ENCODE peak calls at places on chromosomes 5 and 9, in ten cellular contexts. M, S, H, W, F, Q, K, T, Z and P are unnamed samples.

GRCh38 chr9:6978591-6978990 is 220.8 kb downstream of the KDM4C start:
- DNase-seq in M (no peak), T (no peak), Q (no peak), S (no peak), W (no peak), Z (no peak), F (peak; percentile 8), H (no peak), K (no peak), P (no peak)

GRCh38 chr9:86097510-86098224 is 1.7 kb downstream of the GOLM1 start:
- DNase-seq in Q (no peak), K (no peak), S (no peak), W (no peak), Z (no peak), F (no peak), M (no peak), H (no peak), T (no peak), P (no peak)

GRCh38 chr5:102628449-102629175 is 126.5 kb upstream of the PAM start:
- DNase-seq in S (no peak), M (no peak), W (no peak), K (peak; percentile 88), Q (no peak), H (no peak), T (no peak), Z (no peak), F (peak; percentile 7), P (no peak)

GRCh38 chr9:68931821-68932220 is 82.1 kb downstream of the PRKACG start:
- DNase-seq in T (no peak), H (peak; percentile 44), F (no peak), Z (no peak), K (no peak), W (no peak), Q (no peak), M (no peak), S (no peak), P (no peak)

GRCh38 chr5:132641241-132641723 is 16.7 kb upstream of the IL13 start:
- DNase-seq in Q (no peak), M (no peak), K (peak; percentile 17), T (no peak), S (no peak), F (no peak), W (no peak), H (no peak), Z (no peak), P (no peak)

GRCh38 chr5:176359658-176360057 is 1.9 kb downstream of the KIAA1191 start:
- DNase-seq in F (peak; percentile 47), Z (no peak), H (peak; percentile 15), W (no peak), M (no peak), T (no peak), Q (no peak), K (peak; percentile 30), S (no peak), P (no peak)

GRCh38 chr9:94993141-94993820 is 266.8 kb downstream of the AOPEP start:
- DNase-seq in T (no peak), S (no peak), Q (no peak), F (no peak), Z (no peak), K (no peak), W (no peak), H (no peak), M (no peak), P (no peak)

GRCh38 chr5:179820483-179821297 is at the start of gene SQSTM1:
- DNase-seq in Z (peak; percentile 55), H (peak; percentile 83), S (peak; percentile 75), K (peak; percentile 91), T (peak; percentile 90), Q (no peak), W (no peak), M (peak; percentile 56), F (peak; percentile 74), P (peak; percentile 88)

GRCh38 chr9:92706218-92706940 is 36.4 kb upstream of the IPPK start:
- DNase-seq in S (no peak), H (peak; percentile 65), K (peak; percentile 67), T (peak; percentile 89), W (no peak), F (no peak), Q (no peak), Z (no peak), M (peak; percentile 51), P (peak; percentile 56)

GRCh38 chr9:95037789-95038521 is 279.6 kb downstream of the FANCC start:
- DNase-seq in M (no peak), Q (no peak), T (no peak), Z (no peak), W (no peak), S (no peak), F (no peak), K (peak; percentile 21), H (no peak), P (no peak)

GRCh38 chr5:14174235-14174636 is 31.1 kb downstream of the TRIO start:
- DNase-seq in K (no peak), F (peak; percentile 56), H (no peak), M (peak; percentile 84), Z (no peak), W (no peak), S (no peak), T (peak; percentile 80), Q (no peak), P (peak; percentile 25)

GRCh38 chr9:35526087-35526801 is 36.3 kb downstream of the RUSC2 start:
- DNase-seq in H (no peak), Q (no peak), T (no peak), Z (no peak), W (no peak), K (peak; percentile 63), M (no peak), S (no peak), F (peak; percentile 64), P (no peak)

GRCh38 chr5:34959323-34959722 is 30.0 kb downstream of the DNAJC21 start:
- DNase-seq in T (no peak), M (no peak), K (peak; percentile 63), Z (peak; percentile 34), H (peak; percentile 23), Q (no peak), F (peak; percentile 86), S (no peak), W (no peak), P (no peak)

GRCh38 chr5:177557041-177557647 is 2.8 kb upstream of the FAM193B start:
- DNase-seq in F (no peak), T (no peak), Q (no peak), S (no peak), H (peak; percentile 82), W (no peak), Z (no peak), M (no peak), K (no peak), P (no peak)

GRCh38 chr9:13688990-13689600 is 409.6 kb upstream of the MPDZ start:
- DNase-seq in F (no peak), H (no peak), Q (peak; percentile 2), Z (no peak), K (peak; percentile 20), T (peak; percentile 54), M (peak; percentile 29), S (no peak), W (no peak), P (no peak)

GRCh38 chr5:58266402-58266801 is 193.5 kb downstream of the PLK2 start:
- DNase-seq in K (peak; percentile 62), M (no peak), S (no peak), Q (no peak), Z (no peak), F (peak; percentile 41), W (no peak), H (no peak), T (no peak), P (no peak)

GRCh38 chr5:151758141-151758429 is 346 bp downstream of the ATOX1 start:
- DNase-seq in M (no peak), H (no peak), F (no peak), W (no peak), Z (no peak), S (no peak), T (no peak), K (no peak), Q (no peak), P (no peak)

GRCh38 chr5:94459915-94460314 is 158.5 kb downstream of the KIAA0825 start:
- DNase-seq in F (no peak), S (no peak), H (no peak), W (no peak), Z (no peak), Q (no peak), K (no peak), T (no peak), M (no peak), P (no peak)

GRCh38 chr9:88488166-88488565 is 46.8 kb upstream of the NXNL2 start:
- DNase-seq in S (no peak), W (no peak), T (no peak), H (no peak), Q (no peak), F (no peak), K (no peak), M (no peak), Z (no peak), P (no peak)

GRCh38 chr5:123265551-123265950 is 157.7 kb downstream of the CEP120 start:
- DNase-seq in M (no peak), Q (no peak), H (no peak), F (peak; percentile 34), K (peak; percentile 59), Z (no peak), T (no peak), S (no peak), W (no peak), P (no peak)

GRCh38 chr5:45113726-45114125 is 305.0 kb downstream of the MRPS30 start:
- DNase-seq in T (no peak), M (no peak), S (no peak), K (no peak), Z (no peak), F (no peak), H (no peak), W (no peak), Q (no peak), P (no peak)

GRCh38 chr5:139748505-139748826 is 47.1 kb upstream of the PSD2 start:
- DNase-seq in F (no peak), H (no peak), M (no peak), Z (no peak), S (no peak), T (no peak), W (no peak), K (no peak), Q (no peak), P (no peak)
- H3K9me3 ChIP-seq in F (no peaks in the 10 kb centered on the region), H (no peaks in the 10 kb centered on the region), M (no peaks in the 10 kb centered on the region), Z (no peaks in the 10 kb centered on the region), S (no peaks in the 10 kb centered on the region), T (no peaks in the 10 kb centered on the region), W (no peaks in the 10 kb centered on the region), K (no peaks in the 10 kb centered on the region), Q (no peaks in the 10 kb centered on the region), P (no peaks in the 10 kb centered on the region)

GRCh38 chr9:99605016-99605743 is 216.5 kb upstream of the NR4A3 start:
- DNase-seq in M (no peak), K (no peak), W (no peak), H (no peak), F (no peak), T (peak; percentile 72), S (no peak), Z (no peak), Q (no peak), P (no peak)
- H3K9me3 ChIP-seq in M (no peaks in the 10 kb centered on the region), K (no peaks in the 10 kb centered on the region), W (no peaks in the 10 kb centered on the region), H (no peaks in the 10 kb centered on the region), F (peaks cover 2% of the 10 kb centered on the region), T (no peaks in the 10 kb centered on the region), S (no peaks in the 10 kb centered on the region), Z (no peaks in the 10 kb centered on the region), Q (no peaks in the 10 kb centered on the region), P (no peaks in the 10 kb centered on the region)

GRCh38 chr9:120330031-120330430 is 249.9 kb downstream of the CDK5RAP2 start:
- DNase-seq in S (no peak), W (no peak), Q (no peak), K (no peak), M (no peak), Z (no peak), H (no peak), F (no peak), T (no peak), P (no peak)
- H3K9me3 ChIP-seq in S (peaks cover 10% of the 10 kb centered on the region), W (no peaks in the 10 kb centered on the region), Q (peaks cover 6% of the 10 kb centered on the region), K (no peaks in the 10 kb centered on the region), M (no peaks in the 10 kb centered on the region), Z (no peaks in the 10 kb centered on the region), H (no peaks in the 10 kb centered on the region), F (no peaks in the 10 kb centered on the region), T (no peaks in the 10 kb centered on the region), P (no peaks in the 10 kb centered on the region)

GRCh38 chr9:113452206-113452605 is 11.3 kb upstream of the RGS3 start:
- DNase-seq in M (no peak), Z (no peak), T (no peak), Q (no peak), H (no peak), S (no peak), F (no peak), K (no peak), W (no peak), P (no peak)
- H3K9me3 ChIP-seq in M (no peaks in the 10 kb centered on the region), Z (no peaks in the 10 kb centered on the region), T (no peaks in the 10 kb centered on the region), Q (no peaks in the 10 kb centered on the region), H (no peaks in the 10 kb centered on the region), S (no peaks in the 10 kb centered on the region), F (no peaks in the 10 kb centered on the region), K (no peaks in the 10 kb centered on the region), W (no peaks in the 10 kb centered on the region), P (no peaks in the 10 kb centered on the region)